ENCODE peak calls at places on chromosomes 1 and 21, in six cellular contexts. C is cardiac fibroblast, V is A549, S is endodermal cell, M is prostate gland, L is mesenchymal stem cell. Y is an unnamed sample.

GRCh38 chr1:226660410-226661182 is 78.5 kb downstream of the ITPKB start:
- DNase-seq in C (no peak), L (no peak), M (no peak), S (no peak), V (no peak), Y (no peak)

GRCh38 chr1:170692866-170693575 is 29.1 kb downstream of the PRRX1 start:
- DNase-seq in L (peak; percentile 45), M (no peak), V (no peak), S (no peak), C (peak; percentile 88), Y (peak; percentile 63)

GRCh38 chr1:15352122-15352957 is 57.3 kb upstream of the EFHD2 start:
- DNase-seq in V (peak; percentile 88), S (peak; percentile 61), C (peak; percentile 88), M (peak; percentile 67), L (peak; percentile 59), Y (no peak)

GRCh38 chr1:244207042-244207934 is 156.2 kb downstream of the ZBTB18 start:
- DNase-seq in C (peak; percentile 49), V (no peak), M (no peak), S (no peak), L (no peak), Y (peak; percentile 73)

GRCh38 chr1:65820983-65821382 is 28.3 kb downstream of the PDE4B start:
- DNase-seq in S (no peak), C (peak; percentile 92), M (no peak), L (peak; percentile 93), V (no peak), Y (peak; percentile 73)

GRCh38 chr1:6385673-6386191 is 7.8 kb downstream of the ACOT7 start:
- DNase-seq in V (peak; percentile 65), M (peak; percentile 56), C (peak; percentile 92), S (peak; percentile 94), L (peak; percentile 77), Y (peak; percentile 39)

GRCh38 chr1:238960071-238960470 is 426.3 kb upstream of the CHRM3 start:
- DNase-seq in M (no peak), S (no peak), V (no peak), L (peak; percentile 82), C (peak; percentile 66), Y (peak; percentile 84)

GRCh38 chr1:210236840-210237409 is 4.3 kb downstream of the SERTAD4 start:
- DNase-seq in V (no peak), M (peak; percentile 65), S (peak; percentile 62), C (peak; percentile 82), L (peak; percentile 88), Y (peak; percentile 75)

GRCh38 chr1:3058263-3059030 is 10.6 kb upstream of the PRDM16 start:
- DNase-seq in S (no peak), C (no peak), V (no peak), M (no peak), L (no peak), Y (no peak)

GRCh38 chr1:8422439-8423133 is 104.7 kb downstream of the SLC45A1 start:
- DNase-seq in L (peak; percentile 55), C (peak; percentile 45), V (no peak), S (no peak), M (no peak), Y (no peak)

GRCh38 chr1:229104654-229105053 is 166.3 kb upstream of the RAB4A start:
- DNase-seq in M (no peak), V (no peak), C (no peak), L (no peak), S (peak; percentile 19), Y (no peak)

GRCh38 chr1:159934136-159935039 is 9.1 kb upstream of the TAGLN2 start:
- DNase-seq in L (no peak), M (no peak), S (no peak), C (no peak), V (no peak), Y (no peak)

GRCh38 chr1:31626451-31627202 is 9.1 kb downstream of the HCRTR1 start:
- DNase-seq in V (no peak), L (peak; percentile 17), C (peak; percentile 37), M (no peak), S (no peak), Y (no peak)

GRCh38 chr21:25186278-25186677 is 421.0 kb downstream of the MRPL39 start:
- DNase-seq in M (no peak), V (no peak), S (no peak), L (no peak), C (no peak), Y (peak; percentile 32)

GRCh38 chr1:216024546-216024945 is 398.7 kb downstream of the USH2A start:
- DNase-seq in V (no peak), C (no peak), L (no peak), S (no peak), M (no peak), Y (no peak)

GRCh38 chr1:160129046-160129445 is 13.5 kb downstream of the ATP1A2 start:
- DNase-seq in S (no peak), V (no peak), M (no peak), C (no peak), L (peak; percentile 51), Y (no peak)

GRCh38 chr1:44905276-44905675 is 62.2 kb upstream of the PTCH2 start:
- DNase-seq in M (no peak), C (peak; percentile 48), L (no peak), S (no peak), V (no peak), Y (no peak)

GRCh38 chr1:32759521-32759980 is 57.0 kb upstream of the SYNC start:
- DNase-seq in V (no peak), L (no peak), M (peak; percentile 92), C (no peak), S (peak; percentile 71), Y (no peak)

GRCh38 chr1:31368611-31369107 is 4.2 kb downstream of the FABP3 start:
- DNase-seq in L (no peak), S (no peak), C (no peak), M (no peak), V (no peak), Y (no peak)

GRCh38 chr1:232629250-232630046 is 485 bp downstream of the SIPA1L2 start:
- DNase-seq in L (peak; percentile 56), V (peak; percentile 25), C (peak; percentile 20), S (peak; percentile 81), M (peak; percentile 22), Y (no peak)

GRCh38 chr1:25360596-25361581 is 22.8 kb downstream of the TMEM50A start:
- DNase-seq in S (no peak), M (no peak), C (peak; percentile 80), L (peak; percentile 93), V (no peak), Y (peak; percentile 67)

GRCh38 chr1:3477241-3478109 is 23.0 kb downstream of the ARHGEF16 start:
- DNase-seq in S (no peak), C (no peak), V (peak; percentile 30), L (no peak), M (no peak), Y (no peak)

GRCh38 chr1:31798433-31799195 is 17.2 kb downstream of the SPOCD1 start:
- DNase-seq in L (peak; percentile 91), V (peak; percentile 34), S (no peak), M (no peak), C (peak; percentile 89), Y (peak; percentile 50)

GRCh38 chr1:219071209-219071608 is 102.5 kb upstream of the LYPLAL1 start:
- DNase-seq in V (no peak), L (no peak), M (no peak), C (no peak), S (no peak), Y (no peak)

GRCh38 chr1:91190996-91191395 is 169.2 kb upstream of the ZNF644 start:
- DNase-seq in V (no peak), M (no peak), L (no peak), C (no peak), S (no peak), Y (no peak)

GRCh38 chr1:6691507-6691906 is 10.1 kb downstream of the DNAJC11 start:
- DNase-seq in C (no peak), V (no peak), L (no peak), S (no peak), M (no peak), Y (no peak)

GRCh38 chr1:63205776-63206175 is 116.6 kb upstream of the FOXD3 start:
- DNase-seq in V (no peak), C (no peak), M (no peak), L (no peak), S (no peak), Y (no peak)

GRCh38 chr1:161038523-161039153 is at the start of gene TSTD1:
- DNase-seq in V (no peak), M (peak; percentile 74), S (peak; percentile 92), C (no peak), L (no peak), Y (no peak)

GRCh38 chr1:203686091-203686632 is 59.5 kb downstream of the ATP2B4 start:
- DNase-seq in S (no peak), V (no peak), M (no peak), C (no peak), L (peak; percentile 64), Y (no peak)

GRCh38 chr1:237041795-237042466 is at the start of gene RYR2:
- DNase-seq in C (no peak), L (no peak), V (peak; percentile 39), M (no peak), S (peak; percentile 92), Y (no peak)
- H3K4me3 ChIP-seq in C (peak within 1 kb of the TSS; percentile 43), L (no peak within 1 kb of the TSS), V (peak within 1 kb of the TSS; percentile 46), M (peak within 1 kb of the TSS; percentile 39), S (peak within 1 kb of the TSS; percentile 81), Y (peak within 1 kb of the TSS; percentile 33)

GRCh38 chr1:207029991-207030521 is 2.5 kb downstream of the C1orf116 start:
- DNase-seq in L (no peak), C (no peak), S (no peak), M (no peak), V (no peak), Y (no peak)
- H3K4me3 ChIP-seq in L (no peak overlapping the region), C (no peak overlapping the region), S (peak overlapping the region; percentile 37), M (peak overlapping the region; percentile 55), V (no peak overlapping the region), Y (no peak overlapping the region)

DNA sequence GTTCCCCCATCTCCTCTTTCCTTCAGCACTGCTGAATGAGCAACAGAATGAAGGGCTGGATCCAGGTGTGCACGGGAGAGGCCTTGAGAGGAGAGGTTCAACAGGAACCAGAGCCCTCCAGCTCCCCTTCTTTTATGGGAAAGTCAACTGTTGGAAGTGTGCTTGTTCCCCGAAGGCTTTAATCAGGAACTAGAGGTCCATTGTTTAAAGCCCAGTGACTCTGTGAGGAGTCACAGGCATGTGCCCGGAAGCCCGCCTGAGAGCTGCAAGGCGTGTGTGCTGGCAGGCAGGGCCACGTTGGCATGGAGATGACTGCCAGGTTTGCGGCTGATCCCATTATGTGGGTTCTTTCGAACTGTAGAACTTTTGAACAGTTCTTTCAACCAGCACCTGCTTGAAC is 3.2 kb downstream of the BACE2 start:
- DNase-seq in S (no peak), L (no peak), C (peak; percentile 75), V (no peak), M (peak; percentile 84), Y (no peak)
- H3K4me3 ChIP-seq in S (no peak overlapping the region), L (no peak overlapping the region), C (no peak overlapping the region), V (no peak overlapping the region), M (no peak overlapping the region), Y (no peak overlapping the region)

DNA sequence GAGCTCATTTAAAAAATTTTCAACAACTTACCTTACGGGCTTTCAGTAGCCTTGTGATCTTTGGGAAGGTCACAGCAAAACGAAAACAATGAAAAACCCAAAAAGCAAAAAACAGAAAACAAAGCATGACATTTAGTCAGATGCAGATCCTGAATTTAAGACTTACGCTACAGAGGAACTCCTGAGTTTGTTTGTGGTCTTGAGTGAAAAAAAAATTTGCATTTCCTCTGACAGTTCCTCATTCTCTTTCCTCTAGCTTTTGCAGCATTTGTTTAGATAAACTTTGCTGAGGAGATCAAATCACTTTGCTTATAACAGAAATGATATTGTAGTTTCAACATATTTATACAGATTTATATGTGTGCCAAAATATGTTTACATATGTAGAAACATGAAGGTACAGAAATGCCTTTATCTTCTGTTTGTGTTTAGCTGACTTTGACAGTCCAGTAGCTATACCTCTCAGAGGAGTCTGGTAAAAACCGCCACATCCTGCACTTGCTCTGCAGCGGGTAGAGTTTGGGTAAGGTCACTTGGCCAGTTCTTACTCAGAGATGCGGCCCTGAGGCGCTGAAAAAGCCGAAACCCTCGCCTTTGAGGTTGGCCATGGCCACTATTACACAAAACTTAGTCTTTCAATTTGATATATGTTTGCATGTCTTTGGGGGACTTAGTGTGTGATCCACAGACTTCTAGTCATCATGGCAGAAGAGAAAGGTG is 142.5 kb downstream of the TNR start:
- DNase-seq in M (no peak), C (no peak), L (no peak), S (no peak), V (no peak), Y (no peak)
- H3K4me3 ChIP-seq in M (no peak overlapping the region), C (no peak overlapping the region), L (no peak overlapping the region), S (no peak overlapping the region), V (no peak overlapping the region), Y (no peak overlapping the region)